ENCODE peak calls at places on chromosomes 5 and 9, in six cellular contexts. P is stimulated activated CD8-positive, alpha-beta memory T cell treated with anti-CD3 and anti-CD28 coated beads, Interleukin-15, amount 100 ng/mL, for 1 hour; Y is astrocyte of the hippocampus; C is KBM-7; Z is tibial nerve; N is frontal cortex. L is an unnamed sample.

GRCh38 chr5:120419110-120419509 is 45.0 kb upstream of the PRR16 start:
- DNase-seq in N (no peak), P (no peak), C (no peak), Z (no peak), Y (peak; percentile 15), L (no peak)

GRCh38 chr5:7251127-7251526 is 144.8 kb upstream of the ADCY2 start:
- DNase-seq in C (no peak), Z (no peak), Y (no peak), N (no peak), P (no peak), L (peak; percentile 79)

GRCh38 chr9:111179577-111179976 is 141.3 kb upstream of the LPAR1 start:
- DNase-seq in N (no peak), P (no peak), Z (no peak), C (peak; percentile 39), Y (no peak), L (peak; percentile 11)

GRCh38 chr9:74006935-74007334 is 490.2 kb upstream of the RORB start:
- DNase-seq in C (no peak), Y (peak; percentile 12), N (no peak), P (no peak), Z (no peak), L (no peak)

GRCh38 chr9:109319631-109320233 is 1.1 kb downstream of the EPB41L4B start:
- DNase-seq in P (no peak), N (no peak), C (no peak), Z (no peak), Y (peak; percentile 28), L (peak; percentile 22)

GRCh38 chr5:103298557-103298956 is 40.0 kb downstream of the MACIR start:
- DNase-seq in P (no peak), N (no peak), Y (no peak), Z (no peak), C (no peak), L (no peak)

GRCh38 chr9:97747201-97747965 is 50.2 kb upstream of the XPA start:
- DNase-seq in C (no peak), N (no peak), P (no peak), Y (peak; percentile 38), Z (no peak), L (no peak)

GRCh38 chr9:85536076-85536475 is 205.7 kb downstream of the AGTPBP1 start:
- DNase-seq in Z (no peak), Y (peak; percentile 92), P (no peak), N (no peak), C (no peak), L (no peak)

GRCh38 chr9:96078866-96079505 is 203.5 kb downstream of the ERCC6L2 start:
- DNase-seq in Z (no peak), Y (no peak), C (no peak), P (no peak), N (no peak), L (no peak)

GRCh38 chr5:90133941-90134340 is 275.6 kb downstream of the CETN3 start:
- DNase-seq in Z (no peak), N (no peak), C (no peak), Y (no peak), P (no peak), L (no peak)

GRCh38 chr5:174396541-174396940 is 327.8 kb upstream of the MSX2 start:
- DNase-seq in P (no peak), Y (no peak), C (no peak), Z (no peak), N (no peak), L (no peak)

GRCh38 chr5:98050583-98050982 is 722.9 kb upstream of the RGMB start:
- DNase-seq in N (no peak), Z (no peak), C (no peak), Y (peak; percentile 4), P (no peak), L (peak; percentile 7)

GRCh38 chr5:71719092-71719964 is at the start of gene CARTPT:
- DNase-seq in N (no peak), C (peak; percentile 50), Z (no peak), Y (peak; percentile 66), P (no peak), L (no peak)

GRCh38 chr5:144183254-144183889 is 12.7 kb downstream of the KCTD16 start:
- DNase-seq in Y (peak; percentile 43), Z (no peak), P (no peak), C (peak; percentile 39), N (no peak), L (peak; percentile 39)

GRCh38 chr5:14405706-14406553 is 175.7 kb upstream of the OTULINL start:
- DNase-seq in Y (peak; percentile 31), P (no peak), C (no peak), N (no peak), Z (no peak), L (no peak)

GRCh38 chr9:16434522-16434921 is 435.9 kb downstream of the BNC2 start:
- DNase-seq in C (no peak), P (no peak), N (no peak), Y (peak; percentile 43), Z (no peak), L (no peak)

GRCh38 chr9:77927265-77927664 is 104.3 kb downstream of the GNAQ start:
- DNase-seq in N (no peak), C (no peak), P (no peak), Y (peak; percentile 85), Z (no peak), L (peak; percentile 59)